ENCODE peak calls at places on chromosomes 3 and 15, in eight cellular contexts. One of them, this sample, is unnamed.

GRCh38 chr3:188257384-188257961 is 103.5 kb downstream of the LPP start:
- DNase-seq in body of pancreas: no peak
- DNase-seq in uterus: no peak
- DNase-seq in H54: no peak
- DNase-seq in stomach: no peak
- DNase-seq in A549: no peak
- DNase-seq in heart left ventricle: no peak
- DNase-seq in breast epithelium: no peak
- DNase-seq in this sample: no peak

GRCh38 chr3:188760408-188760807 is 411.4 kb upstream of the TPRG1 start:
- DNase-seq in body of pancreas: no peak
- DNase-seq in uterus: no peak
- DNase-seq in H54: no peak
- DNase-seq in stomach: no peak
- DNase-seq in A549: no peak
- DNase-seq in heart left ventricle: no peak
- DNase-seq in breast epithelium: no peak
- DNase-seq in this sample: no peak

GRCh38 chr3:175269394-175269793 is 410.3 kb downstream of the NAALADL2 start:
- DNase-seq in body of pancreas: no peak
- DNase-seq in uterus: no peak
- DNase-seq in H54: no peak
- DNase-seq in stomach: no peak
- DNase-seq in A549: no peak
- DNase-seq in heart left ventricle: no peak
- DNase-seq in breast epithelium: no peak
- DNase-seq in this sample: no peak

GRCh38 chr15:40829155-40829554 is 647 bp upstream of the PPP1R14D start:
- DNase-seq in body of pancreas: no peak
- DNase-seq in uterus: no peak
- DNase-seq in H54: no peak
- DNase-seq in stomach: no peak
- DNase-seq in A549: no peak
- DNase-seq in heart left ventricle: no peak
- DNase-seq in breast epithelium: no peak
- DNase-seq in this sample: no peak

GRCh38 chr3:54262943-54263342 is 140.6 kb downstream of the CACNA2D3 start:
- DNase-seq in body of pancreas: no peak
- DNase-seq in uterus: no peak
- DNase-seq in H54: no peak
- DNase-seq in stomach: no peak
- DNase-seq in A549: no peak
- DNase-seq in heart left ventricle: no peak
- DNase-seq in breast epithelium: no peak
- DNase-seq in this sample: no peak

GRCh38 chr3:1139071-1139470 is 46.2 kb downstream of the CNTN6 start:
- DNase-seq in body of pancreas: no peak
- DNase-seq in uterus: no peak
- DNase-seq in H54: no peak
- DNase-seq in stomach: no peak
- DNase-seq in A549: no peak
- DNase-seq in heart left ventricle: no peak
- DNase-seq in breast epithelium: no peak
- DNase-seq in this sample: no peak

GRCh38 chr3:35651888-35652287 is 12.6 kb downstream of the ARPP21 start:
- DNase-seq in body of pancreas: no peak
- DNase-seq in uterus: no peak
- DNase-seq in H54: no peak
- DNase-seq in stomach: no peak
- DNase-seq in A549: peak
- DNase-seq in heart left ventricle: no peak
- DNase-seq in breast epithelium: no peak
- DNase-seq in this sample: no peak

GRCh38 chr3:134369231-134369741 is 5.0 kb downstream of the AMOTL2 start:
- DNase-seq in body of pancreas: no peak
- DNase-seq in uterus: no peak
- DNase-seq in H54: no peak
- DNase-seq in stomach: no peak
- DNase-seq in A549: no peak
- DNase-seq in heart left ventricle: no peak
- DNase-seq in breast epithelium: no peak
- DNase-seq in this sample: no peak

GRCh38 chr3:32450426-32450825 is 52.2 kb downstream of the CMTM6 start:
- DNase-seq in body of pancreas: no peak
- DNase-seq in uterus: no peak
- DNase-seq in H54: no peak
- DNase-seq in stomach: no peak
- DNase-seq in A549: no peak
- DNase-seq in heart left ventricle: no peak
- DNase-seq in breast epithelium: no peak
- DNase-seq in this sample: no peak

GRCh38 chr3:24687646-24688045 is 193.0 kb upstream of the THRB start:
- DNase-seq in body of pancreas: no peak
- DNase-seq in uterus: no peak
- DNase-seq in H54: no peak
- DNase-seq in stomach: no peak
- DNase-seq in A549: no peak
- DNase-seq in heart left ventricle: no peak
- DNase-seq in breast epithelium: no peak
- DNase-seq in this sample: no peak

GRCh38 chr3:175192536-175192935 is 333.4 kb downstream of the NAALADL2 start:
- DNase-seq in body of pancreas: no peak
- DNase-seq in uterus: no peak
- DNase-seq in H54: no peak
- DNase-seq in stomach: no peak
- DNase-seq in A549: no peak
- DNase-seq in heart left ventricle: no peak
- DNase-seq in breast epithelium: no peak
- DNase-seq in this sample: no peak

GRCh38 chr15:65377105-65377975 is 462 bp downstream of the IGDCC3 start:
- DNase-seq in body of pancreas: no peak
- DNase-seq in uterus: no peak
- DNase-seq in H54: no peak
- DNase-seq in stomach: no peak
- DNase-seq in A549: peak
- DNase-seq in heart left ventricle: no peak
- DNase-seq in breast epithelium: no peak
- DNase-seq in this sample: peak

GRCh38 chr15:66846031-66846430 is 144.0 kb downstream of the SMAD6 start:
- DNase-seq in body of pancreas: no peak
- DNase-seq in uterus: no peak
- DNase-seq in H54: no peak
- DNase-seq in stomach: no peak
- DNase-seq in A549: no peak
- DNase-seq in heart left ventricle: no peak
- DNase-seq in breast epithelium: no peak
- DNase-seq in this sample: no peak

GRCh38 chr15:66843581-66843980 is 141.5 kb downstream of the SMAD6 start:
- DNase-seq in body of pancreas: no peak
- DNase-seq in uterus: no peak
- DNase-seq in H54: no peak
- DNase-seq in stomach: no peak
- DNase-seq in A549: no peak
- DNase-seq in heart left ventricle: no peak
- DNase-seq in breast epithelium: no peak
- DNase-seq in this sample: no peak

GRCh38 chr15:66845266-66845785 is 143.3 kb downstream of the SMAD6 start:
- DNase-seq in body of pancreas: no peak
- DNase-seq in uterus: no peak
- DNase-seq in H54: no peak
- DNase-seq in stomach: no peak
- DNase-seq in A549: no peak
- DNase-seq in heart left ventricle: no peak
- DNase-seq in breast epithelium: no peak
- DNase-seq in this sample: no peak

GRCh38 chr15:66844041-66844746 is 142.2 kb downstream of the SMAD6 start:
- DNase-seq in body of pancreas: no peak
- DNase-seq in uterus: no peak
- DNase-seq in H54: no peak
- DNase-seq in stomach: no peak
- DNase-seq in A549: no peak
- DNase-seq in heart left ventricle: no peak
- DNase-seq in breast epithelium: no peak
- DNase-seq in this sample: no peak

DNA sequence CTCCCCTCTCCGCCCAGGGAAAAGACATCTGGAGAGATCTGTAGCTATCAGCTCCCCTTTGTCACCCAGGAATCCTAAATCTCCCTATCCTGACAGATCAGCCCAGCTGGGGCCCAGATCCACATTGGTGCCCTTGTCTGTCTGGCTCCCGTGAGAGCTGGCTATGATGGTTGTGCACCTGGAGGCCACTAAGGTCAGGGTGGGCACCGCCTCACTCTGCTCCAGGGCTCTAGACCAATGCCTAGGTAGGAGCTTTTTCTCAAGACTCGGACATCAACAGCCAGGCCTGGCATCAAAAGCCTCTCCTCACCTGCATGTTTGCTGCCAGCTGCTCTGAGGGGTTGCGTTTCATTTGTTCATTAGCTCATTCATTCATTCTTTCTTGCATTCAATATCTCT is 142.7 kb downstream of the SMAD6 start:
- DNase-seq in body of pancreas: no peak
- DNase-seq in uterus: no peak
- DNase-seq in H54: no peak
- DNase-seq in stomach: no peak
- DNase-seq in A549: no peak
- DNase-seq in heart left ventricle: no peak
- DNase-seq in breast epithelium: no peak
- DNase-seq in this sample: no peak
- TF ChIP-seq POLR2A in body of pancreas: no peak
- TF ChIP-seq POLR2A in uterus: no peak
- TF ChIP-seq POLR2A in H54: no peak
- TF ChIP-seq POLR2A in stomach: no peak
- TF ChIP-seq POLR2A in A549: no peak
- TF ChIP-seq POLR2A in heart left ventricle: no peak
- TF ChIP-seq POLR2A in breast epithelium: no peak
- TF ChIP-seq POLR2A in this sample: no peak

DNA sequence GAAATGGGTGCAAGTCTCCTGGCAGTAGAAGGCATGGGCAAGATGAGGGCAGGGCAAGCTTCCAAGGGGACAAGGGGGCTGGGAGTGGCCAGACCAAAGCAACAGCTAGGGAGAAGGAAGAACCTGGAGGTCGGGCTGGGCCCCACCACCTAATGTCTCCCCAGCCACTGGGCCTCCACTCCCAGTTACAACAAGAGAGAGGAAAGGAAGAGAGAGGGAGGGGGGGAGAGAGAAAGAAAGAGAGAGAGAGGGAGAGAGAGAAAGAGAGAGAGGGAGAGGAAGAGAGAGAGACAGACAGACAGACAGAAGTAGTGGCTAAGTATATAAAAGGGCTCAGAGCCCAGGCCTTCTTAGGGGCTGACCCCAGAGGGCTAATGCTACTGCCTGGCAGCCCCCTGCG is 6.9 kb downstream of the DUSP7 start:
- DNase-seq in body of pancreas: no peak
- DNase-seq in uterus: no peak
- DNase-seq in H54: no peak
- DNase-seq in stomach: no peak
- DNase-seq in A549: no peak
- DNase-seq in heart left ventricle: no peak
- DNase-seq in breast epithelium: no peak
- DNase-seq in this sample: no peak
- TF ChIP-seq POLR2A in body of pancreas: no peak
- TF ChIP-seq POLR2A in uterus: no peak
- TF ChIP-seq POLR2A in H54: no peak
- TF ChIP-seq POLR2A in stomach: no peak
- TF ChIP-seq POLR2A in A549: no peak
- TF ChIP-seq POLR2A in heart left ventricle: no peak
- TF ChIP-seq POLR2A in breast epithelium: no peak
- TF ChIP-seq POLR2A in this sample: no peak

GRCh38 chr15:67570875-67571642 is 28.6 kb downstream of the MAP2K5 start:
- DNase-seq in body of pancreas: no peak
- DNase-seq in uterus: no peak
- DNase-seq in H54: no peak
- DNase-seq in stomach: no peak
- DNase-seq in A549: no peak
- DNase-seq in heart left ventricle: no peak
- DNase-seq in breast epithelium: no peak
- DNase-seq in this sample: no peak
- TF ChIP-seq POLR2A in body of pancreas: no peak
- TF ChIP-seq POLR2A in uterus: no peak
- TF ChIP-seq POLR2A in H54: no peak
- TF ChIP-seq POLR2A in stomach: no peak
- TF ChIP-seq POLR2A in A549: no peak
- TF ChIP-seq POLR2A in heart left ventricle: no peak
- TF ChIP-seq POLR2A in breast epithelium: no peak
- TF ChIP-seq POLR2A in this sample: no peak

GRCh38 chr3:48273594-48274211 is 32.8 kb downstream of the ZNF589 start:
- DNase-seq in body of pancreas: peak
- DNase-seq in uterus: peak
- DNase-seq in H54: peak
- DNase-seq in stomach: peak
- DNase-seq in A549: peak
- DNase-seq in heart left ventricle: peak
- DNase-seq in breast epithelium: no peak
- DNase-seq in this sample: peak
- TF ChIP-seq POLR2A in body of pancreas: no peak
- TF ChIP-seq POLR2A in uterus: no peak
- TF ChIP-seq POLR2A in H54: no peak
- TF ChIP-seq POLR2A in stomach: no peak
- TF ChIP-seq POLR2A in A549: no peak
- TF ChIP-seq POLR2A in heart left ventricle: no peak
- TF ChIP-seq POLR2A in breast epithelium: no peak
- TF ChIP-seq POLR2A in this sample: no peak

DNA sequence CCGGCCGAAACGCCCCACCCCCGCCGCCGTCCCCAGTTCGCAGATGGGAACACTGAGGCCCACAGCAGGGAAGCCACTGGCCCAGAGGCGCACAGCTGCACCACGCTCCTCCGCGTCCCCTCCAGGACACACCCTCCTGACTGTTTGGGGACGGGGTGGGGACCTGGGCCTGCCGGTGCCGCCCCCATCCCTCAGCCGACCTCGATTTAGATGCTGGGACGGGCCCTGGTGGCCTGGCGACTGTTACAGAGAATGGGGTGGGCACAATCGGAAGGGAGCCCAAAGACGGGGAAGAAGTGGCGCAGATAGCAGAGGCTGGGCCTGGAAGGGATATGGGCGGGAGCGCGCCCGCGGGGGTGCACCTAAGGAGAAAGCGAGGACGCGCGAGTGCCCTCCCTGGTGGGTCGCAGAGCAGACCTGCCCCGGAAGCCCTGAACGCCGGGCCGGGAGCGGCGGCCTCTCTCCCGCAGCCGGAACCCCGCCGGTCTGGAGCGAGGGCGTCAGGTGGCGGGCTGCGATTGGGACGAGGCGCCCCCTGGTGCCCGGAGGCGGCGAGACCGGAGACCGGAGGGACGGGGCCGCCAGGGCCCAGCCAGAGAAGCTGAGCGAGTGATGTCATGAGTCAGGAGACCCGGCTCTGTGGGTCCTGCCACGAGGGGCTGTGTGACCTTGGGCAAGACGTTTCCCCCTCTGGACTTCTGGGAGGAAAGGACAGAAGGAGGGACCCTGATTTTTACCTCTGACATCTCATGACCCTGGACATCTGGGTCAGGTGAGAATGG is 78.4 kb downstream of the IQSEC1 start:
- DNase-seq in body of pancreas: peak
- DNase-seq in uterus: peak
- DNase-seq in H54: peak
- DNase-seq in stomach: peak
- DNase-seq in A549: peak
- DNase-seq in heart left ventricle: peak
- DNase-seq in breast epithelium: peak
- DNase-seq in this sample: peak
- TF ChIP-seq POLR2A in body of pancreas: peak
- TF ChIP-seq POLR2A in uterus: peak
- TF ChIP-seq POLR2A in H54: no peak
- TF ChIP-seq POLR2A in stomach: no peak
- TF ChIP-seq POLR2A in A549: peak
- TF ChIP-seq POLR2A in heart left ventricle: peak
- TF ChIP-seq POLR2A in breast epithelium: peak
- TF ChIP-seq POLR2A in this sample: peak

GRCh38 chr15:48331796-48332641 is 790 bp downstream of the DUT start:
- DNase-seq in body of pancreas: peak
- DNase-seq in uterus: peak
- DNase-seq in H54: peak
- DNase-seq in stomach: peak
- DNase-seq in A549: peak
- DNase-seq in heart left ventricle: peak
- DNase-seq in breast epithelium: peak
- DNase-seq in this sample: peak
- TF ChIP-seq POLR2A in body of pancreas: no peak
- TF ChIP-seq POLR2A in uterus: no peak
- TF ChIP-seq POLR2A in H54: peak
- TF ChIP-seq POLR2A in stomach: no peak
- TF ChIP-seq POLR2A in A549: no peak
- TF ChIP-seq POLR2A in heart left ventricle: no peak
- TF ChIP-seq POLR2A in breast epithelium: no peak
- TF ChIP-seq POLR2A in this sample: peak

This sample was measured in NB4.